ENCODE peak calls at places on chromosomes 2 and 18, in nine cellular contexts. T is hippocampal formation, D is ELF-1, J is astrocyte of the hippocampus, Z is T-helper 2 cell, G is NT2/D1, W is memory B cell, C is sciatic nerve, A is mesendoderm. M is an unnamed sample.

GRCh38 chr18:50405582-50406271 is 30.9 kb downstream of the SKA1 start:
- DNase-seq in T (no peak), D (peak; percentile 91), J (no peak), Z (no peak), G (no peak), W (no peak), C (no peak), A (peak; percentile 52), M (no peak)

GRCh38 chr2:3007135-3007534 is 370.5 kb downstream of the EIPR1 start:
- DNase-seq in T (no peak), D (no peak), J (no peak), Z (no peak), G (no peak), W (no peak), C (no peak), A (no peak), M (no peak)

GRCh38 chr18:62365420-62365819 is 40.3 kb downstream of the TNFRSF11A start:
- DNase-seq in T (no peak), D (no peak), J (no peak), Z (peak; percentile 75), G (no peak), W (no peak), C (no peak), A (no peak), M (no peak)

GRCh38 chr2:38113999-38114708 is 38.2 kb upstream of the CYP1B1 start:
- DNase-seq in T (no peak), D (no peak), J (peak; percentile 85), Z (no peak), G (no peak), W (no peak), C (no peak), A (no peak), M (no peak)

GRCh38 chr2:11647834-11648600 is 22.0 kb downstream of the NTSR2 start:
- DNase-seq in T (no peak), D (peak; percentile 41), J (peak; percentile 32), Z (no peak), G (no peak), W (no peak), C (no peak), A (peak; percentile 73), M (no peak)

GRCh38 chr2:230795856-230796255 is 68.9 kb upstream of the ITM2C start:
- DNase-seq in T (no peak), D (no peak), J (no peak), Z (no peak), G (no peak), W (no peak), C (no peak), A (no peak), M (no peak)

GRCh38 chr2:232075080-232075479 is 113.6 kb downstream of the DIS3L2 start:
- DNase-seq in T (no peak), D (no peak), J (no peak), Z (no peak), G (no peak), W (no peak), C (no peak), A (no peak), M (no peak)

GRCh38 chr2:53631313-53632125 is 136.1 kb upstream of the CHAC2 start:
- DNase-seq in T (no peak), D (no peak), J (no peak), Z (peak; percentile 53), G (no peak), W (no peak), C (no peak), A (no peak), M (no peak)

GRCh38 chr2:203579730-203580129 is 44.6 kb upstream of the RAPH1 start:
- DNase-seq in T (no peak), D (peak; percentile 18), J (no peak), Z (peak; percentile 14), G (no peak), W (no peak), C (no peak), A (peak; percentile 50), M (no peak)

GRCh38 chr2:73850009-73850408 is 21.2 kb downstream of the STAMBP start:
- DNase-seq in T (no peak), D (peak; percentile 53), J (no peak), Z (no peak), G (no peak), W (no peak), C (no peak), A (no peak), M (no peak)

GRCh38 chr2:151576080-151576479 is 158.2 kb downstream of the NEB start:
- DNase-seq in T (no peak), D (no peak), J (no peak), Z (no peak), G (no peak), W (no peak), C (no peak), A (no peak), M (no peak)

GRCh38 chr18:9333441-9334350 is 877 bp upstream of the TWSG1 start:
- DNase-seq in T (peak; percentile 36), D (no peak), J (no peak), Z (peak; percentile 67), G (peak; percentile 25), W (no peak), C (peak; percentile 61), A (no peak), M (no peak)

GRCh38 chr2:69768217-69768616 is 26.3 kb downstream of the ANXA4 start:
- DNase-seq in T (no peak), D (no peak), J (no peak), Z (no peak), G (no peak), W (no peak), C (no peak), A (no peak), M (no peak)

GRCh38 chr18:55779461-55779710 is 191.4 kb upstream of the TCF4 start:
- DNase-seq in T (no peak), D (no peak), J (peak; percentile 38), Z (no peak), G (no peak), W (peak; percentile 18), C (no peak), A (peak; percentile 84), M (no peak)

GRCh38 chr2:170022692-170023091 is 155.3 kb upstream of the MYO3B start:
- DNase-seq in T (no peak), D (no peak), J (peak; percentile 18), Z (no peak), G (no peak), W (no peak), C (no peak), A (no peak), M (no peak)

GRCh38 chr2:149331023-149331400 is 625 bp downstream of the LYPD6 start:
- DNase-seq in T (no peak), D (peak; percentile 34), J (no peak), Z (no peak), G (no peak), W (no peak), C (no peak), A (peak; percentile 44), M (no peak)

GRCh38 chr2:84857566-84857965 is 23.3 kb downstream of the TRABD2A start:
- DNase-seq in T (no peak), D (no peak), J (no peak), Z (no peak), G (no peak), W (no peak), C (peak; percentile 10), A (no peak), M (no peak)

GRCh38 chr2:217420868-217421267 is 561.0 kb upstream of the TNP1 start:
- DNase-seq in T (no peak), D (no peak), J (no peak), Z (no peak), G (no peak), W (no peak), C (no peak), A (no peak), M (no peak)

GRCh38 chr2:46010925-46011490 is 286.2 kb upstream of the EPAS1 start:
- DNase-seq in T (no peak), D (no peak), J (peak; percentile 63), Z (peak; percentile 59), G (no peak), W (no peak), C (no peak), A (peak; percentile 38), M (no peak)

GRCh38 chr18:3823073-3823472 is 373.1 kb downstream of the TGIF1 start:
- DNase-seq in T (no peak), D (no peak), J (no peak), Z (no peak), G (no peak), W (no peak), C (no peak), A (no peak), M (no peak)

GRCh38 chr2:179595284-179595683 is 266.1 kb downstream of the ZNF385B start:
- DNase-seq in T (no peak), D (peak; percentile 9), J (no peak), Z (no peak), G (no peak), W (no peak), C (no peak), A (peak; percentile 70), M (no peak)

GRCh38 chr18:45237639-45238038 is 377.6 kb upstream of the SLC14A2 start:
- DNase-seq in T (no peak), D (no peak), J (no peak), Z (no peak), G (no peak), W (no peak), C (no peak), A (no peak), M (no peak)

GRCh38 chr18:65592419-65592818 is 158.4 kb upstream of the CDH7 start:
- DNase-seq in T (no peak), D (peak; percentile 18), J (no peak), Z (no peak), G (no peak), W (no peak), C (no peak), A (peak; percentile 23), M (no peak)

GRCh38 chr2:4029081-4029480 is 325.7 kb downstream of the DCDC2C start:
- DNase-seq in T (no peak), D (no peak), J (no peak), Z (no peak), G (no peak), W (no peak), C (no peak), A (no peak), M (no peak)

GRCh38 chr2:72925328-72925943 is 8.1 kb downstream of the EMX1 start:
- DNase-seq in T (no peak), D (peak; percentile 33), J (no peak), Z (no peak), G (no peak), W (no peak), C (no peak), A (no peak), M (no peak)

GRCh38 chr18:48197819-48198218 is 211.4 kb downstream of the ZBTB7C start:
- DNase-seq in T (no peak), D (no peak), J (no peak), Z (peak; percentile 2), G (no peak), W (no peak), C (no peak), A (no peak), M (no peak)

GRCh38 chr2:171882095-171882769 is 11.8 kb downstream of the SLC25A12 start:
- DNase-seq in T (no peak), D (no peak), J (no peak), Z (no peak), G (no peak), W (no peak), C (no peak), A (no peak), M (no peak)

M was measured in GM19239.